ENCODE peak calls at places on chromosomes 1 and 21, in ten cellular contexts. N is WTC11, Q is fibroblast of lung, L is mammary epithelial cell, Z is ovary, K is Calu3, G is MCF 10A, D is HFFc6, E is RWPE1, H is cardiac fibroblast. J is an unnamed sample.

GRCh38 chr1:38285807-38286530 is 239.4 kb upstream of the POU3F1 start:
- DNase-seq in N (peak), Q (no peak), L (no peak), Z (no peak), K (no peak), G (no peak), D (no peak), E (no peak), H (no peak), J (no peak)

GRCh38 chr1:53697671-53698380 is 41.1 kb downstream of the GLIS1 start:
- DNase-seq in N (no peak), Q (peak), L (no peak), Z (no peak), K (no peak), G (no peak), D (no peak), E (no peak), H (peak), J (no peak)

GRCh38 chr1:235015291-235015990 is 113.2 kb downstream of the TOMM20 start:
- DNase-seq in N (no peak), Q (no peak), L (peak), Z (no peak), K (no peak), G (no peak), D (no peak), E (no peak), H (no peak), J (no peak)

GRCh38 chr1:22206551-22207125 is 63.7 kb upstream of the WNT4 start:
- DNase-seq in N (no peak), Q (no peak), L (no peak), Z (no peak), K (no peak), G (no peak), D (no peak), E (no peak), H (no peak), J (no peak)

GRCh38 chr1:184193451-184193850 is 141.9 kb downstream of the TSEN15 start:
- DNase-seq in N (no peak), Q (no peak), L (no peak), Z (no peak), K (no peak), G (no peak), D (no peak), E (no peak), H (no peak), J (no peak)

GRCh38 chr1:209456878-209457277 is 126.6 kb upstream of the CAMK1G start:
- DNase-seq in N (no peak), Q (no peak), L (no peak), Z (no peak), K (no peak), G (no peak), D (no peak), E (no peak), H (no peak), J (no peak)

GRCh38 chr1:20410555-20410954 is 75.5 kb downstream of the CAMK2N1 start:
- DNase-seq in N (no peak), Q (no peak), L (no peak), Z (no peak), K (no peak), G (no peak), D (peak), E (no peak), H (peak), J (no peak)

GRCh38 chr1:1857096-1857703 is 33.7 kb downstream of the GNB1 start:
- DNase-seq in N (no peak), Q (no peak), L (no peak), Z (no peak), K (no peak), G (no peak), D (no peak), E (no peak), H (no peak), J (no peak)

GRCh38 chr1:44707959-44708831 is 22.8 kb downstream of the RNU5D-1 start:
- DNase-seq in N (peak), Q (peak), L (peak), Z (no peak), K (peak), G (peak), D (peak), E (no peak), H (peak), J (peak)

GRCh38 chr1:25080294-25081209 is 150.5 kb upstream of the RUNX3 start:
- DNase-seq in N (no peak), Q (peak), L (peak), Z (no peak), K (no peak), G (peak), D (no peak), E (peak), H (peak), J (no peak)

GRCh38 chr1:231590453-231591198 is 36.0 kb upstream of the DISC1 start:
- DNase-seq in N (peak), Q (peak), L (peak), Z (peak), K (peak), G (peak), D (peak), E (peak), H (peak), J (peak)

GRCh38 chr1:39692152-39693064 is 1.2 kb upstream of the HPCAL4 start:
- DNase-seq in N (peak), Q (no peak), L (no peak), Z (peak), K (no peak), G (no peak), D (no peak), E (no peak), H (no peak), J (no peak)

GRCh38 chr1:191419842-191420241 is 738.4 kb upstream of the RGS18 start:
- DNase-seq in N (no peak), Q (no peak), L (no peak), Z (no peak), K (no peak), G (no peak), D (no peak), E (no peak), H (no peak), J (no peak)

GRCh38 chr1:116915182-116915611 is 5.5 kb downstream of the PTGFRN start:
- DNase-seq in N (no peak), Q (no peak), L (peak), Z (peak), K (peak), G (no peak), D (no peak), E (no peak), H (no peak), J (no peak)

GRCh38 chr1:215526147-215526845 is 40.8 kb upstream of the KCTD3 start:
- DNase-seq in N (no peak), Q (peak), L (peak), Z (no peak), K (no peak), G (peak), D (peak), E (peak), H (peak), J (no peak)

GRCh38 chr1:44061857-44062256 is 30.6 kb upstream of the SLC6A9 start:
- DNase-seq in N (no peak), Q (no peak), L (no peak), Z (no peak), K (no peak), G (no peak), D (no peak), E (no peak), H (no peak), J (no peak)

GRCh38 chr1:185996211-185996610 is 262.0 kb downstream of the HMCN1 start:
- DNase-seq in N (no peak), Q (peak), L (peak), Z (no peak), K (peak), G (peak), D (peak), E (peak), H (peak), J (no peak)

GRCh38 chr1:202812176-202813026 is 1.6 kb downstream of the PCAT6 start:
- DNase-seq in N (no peak), Q (no peak), L (peak), Z (no peak), K (peak), G (no peak), D (no peak), E (peak), H (no peak), J (no peak)

GRCh38 chr1:116538527-116538926 is 32.3 kb downstream of the CD58 start:
- DNase-seq in N (no peak), Q (peak), L (peak), Z (no peak), K (peak), G (peak), D (peak), E (peak), H (peak), J (no peak)

GRCh38 chr1:178379807-178380206 is 117.0 kb downstream of the CLEC20A start:
- DNase-seq in N (peak), Q (no peak), L (no peak), Z (no peak), K (no peak), G (no peak), D (no peak), E (no peak), H (no peak), J (peak)

GRCh38 chr1:27403065-27403726 is 10.8 kb downstream of the GPR3 start:
- DNase-seq in N (peak), Q (peak), L (no peak), Z (peak), K (no peak), G (no peak), D (peak), E (no peak), H (peak), J (no peak)

GRCh38 chr1:28592314-28593071 is 428 bp downstream of the RAB42 start:
- DNase-seq in N (peak), Q (no peak), L (no peak), Z (no peak), K (peak), G (no peak), D (no peak), E (no peak), H (no peak), J (no peak)

GRCh38 chr1:71014110-71014509 is 33.5 kb downstream of the PTGER3 start:
- DNase-seq in N (no peak), Q (no peak), L (no peak), Z (no peak), K (no peak), G (no peak), D (peak), E (no peak), H (peak), J (no peak)

GRCh38 chr1:173475564-173476196 is 1.5 kb upstream of the PRDX6 start:
- DNase-seq in N (no peak), Q (peak), L (peak), Z (no peak), K (no peak), G (peak), D (peak), E (peak), H (peak), J (no peak)

GRCh38 chr21:36254106-36254941 is 65.7 kb upstream of the MORC3 start:
- DNase-seq in N (no peak), Q (no peak), L (no peak), Z (no peak), K (no peak), G (no peak), D (no peak), E (no peak), H (no peak), J (no peak)

GRCh38 chr21:37257967-37258877 is 8.9 kb downstream of the VPS26C start:
- DNase-seq in N (peak), Q (peak), L (peak), Z (peak), K (peak), G (peak), D (peak), E (peak), H (peak), J (peak)

GRCh38 chr1:1889847-1890505 is 911 bp downstream of the GNB1 start:
- DNase-seq in N (no peak), Q (peak), L (peak), Z (no peak), K (peak), G (peak), D (peak), E (peak), H (peak), J (peak)

GRCh38 chr1:216739771-216740170 is 16.5 kb upstream of the ESRRG start:
- DNase-seq in N (no peak), Q (no peak), L (no peak), Z (no peak), K (no peak), G (no peak), D (no peak), E (no peak), H (no peak), J (no peak)

GRCh38 chr21:37073417-37074194 is 552 bp downstream of the TTC3 start:
- DNase-seq in N (no peak), Q (peak), L (no peak), Z (peak), K (peak), G (peak), D (no peak), E (peak), H (peak), J (no peak)

GRCh38 chr1:192993426-192994085 is 65.6 kb downstream of the UCHL5 start:
- DNase-seq in N (no peak), Q (no peak), L (no peak), Z (no peak), K (no peak), G (no peak), D (no peak), E (no peak), H (peak), J (no peak)

GRCh38 chr1:93670141-93670540 is 11.5 kb downstream of the BCAR3 start:
- DNase-seq in N (no peak), Q (peak), L (peak), Z (peak), K (peak), G (peak), D (peak), E (no peak), H (peak), J (no peak)

GRCh38 chr1:151098126-151098525 is 27.6 kb downstream of the GABPB2 start:
- DNase-seq in N (no peak), Q (no peak), L (no peak), Z (no peak), K (no peak), G (no peak), D (no peak), E (no peak), H (no peak), J (no peak)

GRCh38 chr1:46595127-46595526 is 8.9 kb downstream of the MKNK1 start:
- DNase-seq in N (no peak), Q (no peak), L (no peak), Z (no peak), K (no peak), G (no peak), D (no peak), E (no peak), H (no peak), J (no peak)

GRCh38 chr1:42231253-42231652 is 66.7 kb upstream of the GUCA2A start:
- DNase-seq in N (no peak), Q (no peak), L (peak), Z (no peak), K (no peak), G (no peak), D (no peak), E (no peak), H (no peak), J (no peak)

GRCh38 chr1:16498573-16499359 is 15.3 kb downstream of the RNU1-1 start:
- DNase-seq in N (peak), Q (peak), L (peak), Z (peak), K (peak), G (peak), D (peak), E (peak), H (peak), J (peak)
- TF ChIP-seq CTCF in N (no peak), Q (no peak), L (no peak), Z (peak), K (no peak), G (no peak), D (peak), E (peak), H (no peak), J (no peak)

GRCh38 chr1:167060141-167061072 is 29.8 kb downstream of the GPA33 start:
- DNase-seq in N (no peak), Q (no peak), L (no peak), Z (no peak), K (no peak), G (peak), D (peak), E (no peak), H (no peak), J (no peak)
- TF ChIP-seq CTCF in N (no peak), Q (peak), L (peak), Z (no peak), K (peak), G (peak), D (peak), E (no peak), H (peak), J (peak)

GRCh38 chr1:165845569-165845968 is 18.2 kb downstream of the UCK2 start:
- DNase-seq in N (no peak), Q (no peak), L (no peak), Z (no peak), K (no peak), G (no peak), D (no peak), E (no peak), H (no peak), J (no peak)
- TF ChIP-seq CTCF in N (no peak), Q (no peak), L (no peak), Z (no peak), K (no peak), G (no peak), D (no peak), E (no peak), H (no peak), J (no peak)

GRCh38 chr21:46040707-46041106 is 57.2 kb upstream of the COL6A2 start:
- DNase-seq in N (no peak), Q (no peak), L (no peak), Z (no peak), K (no peak), G (no peak), D (no peak), E (no peak), H (no peak), J (no peak)
- TF ChIP-seq CTCF in N (no peak), Q (no peak), L (no peak), Z (no peak), K (no peak), G (no peak), D (no peak), E (no peak), H (no peak), J (no peak)

GRCh38 chr21:34704119-34704518 is 35.3 kb downstream of the CLIC6 start:
- DNase-seq in N (no peak), Q (peak), L (no peak), Z (no peak), K (no peak), G (peak), D (peak), E (no peak), H (peak), J (no peak)
- TF ChIP-seq CTCF in N (no peak), Q (no peak), L (no peak), Z (no peak), K (no peak), G (no peak), D (no peak), E (no peak), H (no peak), J (no peak)